ENCODE peak calls at places on chromosomes 4 and X, in four cellular contexts. J, W, V and O are unnamed samples.

GRCh38 chr4:113057891-113058290 is 8.4 kb downstream of the ANK2 start:
- DNase-seq in J (peak; percentile 79), W (no peak), V (peak; percentile 16), O (peak; percentile 51)

GRCh38 chr4:108036252-108036651 is 46.6 kb downstream of the HADH start:
- DNase-seq in J (no peak), W (no peak), V (no peak), O (no peak)

GRCh38 chr4:16264798-16265197 is 38.5 kb upstream of the TAPT1 start:
- DNase-seq in J (peak; percentile 62), W (no peak), V (peak; percentile 55), O (peak; percentile 51)

GRCh38 chr4:187019896-187020295 is 296.2 kb upstream of the FAT1 start:
- DNase-seq in J (peak; percentile 24), W (no peak), V (no peak), O (no peak)

GRCh38 chr4:5203309-5203708 is 152.0 kb downstream of the STK32B start:
- DNase-seq in J (no peak), W (no peak), V (peak; percentile 45), O (no peak)

GRCh38 chr4:54225671-54226398 is 3.3 kb upstream of the PDGFRA start:
- DNase-seq in J (peak; percentile 16), W (no peak), V (peak; percentile 29), O (no peak)

GRCh38 chrX:47540754-47541538 is 20.1 kb upstream of the ARAF start:
- DNase-seq in J (peak; percentile 91), W (peak; percentile 71), V (peak; percentile 88), O (peak; percentile 84)

GRCh38 chr4:54281060-54281781 is 52.1 kb downstream of the PDGFRA start:
- DNase-seq in J (peak; percentile 89), W (no peak), V (peak; percentile 99), O (peak; percentile 91)

GRCh38 chrX:23548164-23548563 is 119.1 kb upstream of the PRDX4 start:
- DNase-seq in J (peak; percentile 49), W (no peak), V (no peak), O (peak; percentile 52)

GRCh38 chr4:150209140-150209829 is 131.0 kb downstream of the DCLK2 start:
- DNase-seq in J (peak; percentile 72), W (no peak), V (peak; percentile 64), O (peak; percentile 73)

GRCh38 chr4:139208404-139208945 is 31.5 kb upstream of the ELF2 start:
- DNase-seq in J (peak; percentile 61), W (no peak), V (peak; percentile 98), O (peak; percentile 93)

GRCh38 chr4:169268951-169269781 is 1.6 kb downstream of the SH3RF1 start:
- DNase-seq in J (peak; percentile 79), W (peak; percentile 27), V (peak; percentile 87), O (peak; percentile 60)

GRCh38 chr4:45550766-45551366 is 573.0 kb downstream of the GABRG1 start:
- DNase-seq in J (no peak), W (no peak), V (no peak), O (peak; percentile 32)

GRCh38 chrX:136525738-136526606 is 6.0 kb upstream of the VGLL1 start:
- DNase-seq in J (peak; percentile 84), W (peak; percentile 45), V (peak; percentile 82), O (peak; percentile 87)

GRCh38 chr4:181372014-181372413 is 871.2 kb upstream of the TENM3 start:
- DNase-seq in J (no peak), W (no peak), V (no peak), O (no peak)

GRCh38 chr4:129583868-129584267 is 487.9 kb downstream of the C4orf33 start:
- DNase-seq in J (peak; percentile 7), W (no peak), V (peak; percentile 0), O (peak; percentile 58)

GRCh38 chrX:39855748-39856129 is 242.0 kb downstream of the BCOR start:
- DNase-seq in J (no peak), W (no peak), V (no peak), O (peak; percentile 55)

GRCh38 chr4:38313999-38314561 is 349.9 kb upstream of the KLF3 start:
- DNase-seq in J (peak; percentile 60), W (no peak), V (peak; percentile 39), O (peak; percentile 89)

GRCh38 chrX:115650916-115651315 is 89.9 kb downstream of the PLS3 start:
- DNase-seq in J (peak; percentile 53), W (peak; percentile 60), V (peak; percentile 43), O (peak; percentile 67)

GRCh38 chrX:154517101-154517781 is 1.2 kb upstream of the FAM3A start:
- DNase-seq in J (no peak), W (no peak), V (no peak), O (no peak)

GRCh38 chr4:26701095-26701494 is 117.2 kb downstream of the TBC1D19 start:
- DNase-seq in J (no peak), W (no peak), V (no peak), O (no peak)

GRCh38 chrX:63932006-63932405 is 147.0 kb upstream of the ARHGEF9 start:
- DNase-seq in J (no peak), W (no peak), V (no peak), O (no peak)

GRCh38 chr4:176123710-176124407 is 58.2 kb downstream of the WDR17 start:
- DNase-seq in J (peak; percentile 14), W (peak; percentile 36), V (peak; percentile 6), O (peak; percentile 45)

GRCh38 chr4:56026596-56026995 is 77.9 kb downstream of the CEP135 start:
- DNase-seq in J (peak; percentile 29), W (no peak), V (no peak), O (peak; percentile 28)

GRCh38 chr4:37243722-37244582 is 591 bp upstream of the NWD2 start:
- DNase-seq in J (peak; percentile 4), W (no peak), V (no peak), O (no peak)

GRCh38 chrX:155279873-155280272 is 15.6 kb upstream of the RAB39B start:
- DNase-seq in J (no peak), W (no peak), V (no peak), O (no peak)

GRCh38 chrX:150268839-150269238 is 94.3 kb upstream of the MAMLD1 start:
- DNase-seq in J (no peak), W (no peak), V (no peak), O (no peak)

GRCh38 chr4:19239565-19239964 is 1012.1 kb upstream of the SLIT2 start:
- DNase-seq in J (peak; percentile 70), W (no peak), V (no peak), O (peak; percentile 13)

GRCh38 chr4:84545093-84545492 is 37.8 kb upstream of the CDS1 start:
- DNase-seq in J (no peak), W (no peak), V (no peak), O (no peak)

GRCh38 chr4:86092684-86093083 is 267.2 kb downstream of the MAPK10 start:
- DNase-seq in J (peak; percentile 78), W (no peak), V (peak; percentile 81), O (peak; percentile 86)

GRCh38 chr4:111630705-111631104 is 514.5 kb upstream of the FAM241A start:
- DNase-seq in J (peak; percentile 48), W (no peak), V (peak; percentile 52), O (peak; percentile 40)

DNA sequence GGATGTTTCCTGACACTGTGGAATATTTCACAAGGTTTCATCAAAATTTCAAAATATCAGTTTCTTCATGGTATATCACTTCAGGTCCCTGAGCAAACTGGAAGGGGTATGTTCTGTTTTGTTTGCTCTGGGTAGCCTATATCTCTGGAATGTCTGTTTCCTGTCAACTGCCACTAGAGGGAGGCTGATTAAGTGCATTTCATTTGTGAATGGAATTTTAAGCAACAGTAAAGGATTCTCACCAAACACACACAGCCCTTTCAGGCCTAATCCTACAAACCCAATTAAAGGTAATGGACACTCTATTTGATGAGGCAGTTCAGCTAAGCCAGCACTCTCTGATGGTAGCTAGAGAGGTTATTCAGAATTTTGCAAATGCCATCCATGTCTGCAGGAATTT is 307.1 kb downstream of the TEX13A start:
- DNase-seq in J (peak; percentile 4), W (no peak), V (no peak), O (peak; percentile 33)
- TF ChIP-seq CTCF in J (peak; percentile 44), W (peak; percentile 13), V (no peak), O (peak; percentile 51)

GRCh38 chr4:70187216-70187615 is 8.3 kb upstream of the ODAM start:
- DNase-seq in J (no peak), W (no peak), V (no peak), O (no peak)

GRCh38 chr4:70178075-70178660 is 17.4 kb upstream of the ODAM start:
- DNase-seq in J (no peak), W (no peak), V (no peak), O (no peak)

GRCh38 chr4:70182517-70183167 is 12.9 kb upstream of the ODAM start:
- DNase-seq in J (no peak), W (no peak), V (no peak), O (no peak)

GRCh38 chr4:70183940-70184246 is 11.6 kb upstream of the ODAM start:
- DNase-seq in J (no peak), W (no peak), V (no peak), O (no peak)

GRCh38 chr4:70183168-70183939 is 12.2 kb upstream of the ODAM start:
- DNase-seq in J (peak; percentile 32), W (no peak), V (peak; percentile 31), O (peak; percentile 62)
- TF ChIP-seq CTCF in J (peak; percentile 71), W (peak; percentile 26), V (peak; percentile 60), O (peak; percentile 54)

GRCh38 chrX:13092455-13092941 is 48.1 kb upstream of the FAM9C start:
- DNase-seq in J (no peak), W (no peak), V (no peak), O (no peak)
- TF ChIP-seq CTCF in J (no peak), W (no peak), V (no peak), O (no peak)

GRCh38 chr4:162706677-162707076 is 460.0 kb downstream of the NAF1 start:
- DNase-seq in J (no peak), W (no peak), V (no peak), O (no peak)
- TF ChIP-seq CTCF in J (no peak), W (no peak), V (no peak), O (no peak)

GRCh38 chrX:43940811-43941210 is 32.4 kb downstream of the NDP start:
- DNase-seq in J (peak; percentile 54), W (no peak), V (peak; percentile 25), O (peak; percentile 69)

GRCh38 chrX:43939187-43939926 is 33.8 kb downstream of the NDP start:
- DNase-seq in J (peak; percentile 10), W (no peak), V (no peak), O (peak; percentile 16)
- TF ChIP-seq CTCF in J (no peak), W (no peak), V (no peak), O (peak; percentile 14)

GRCh38 chrX:1784773-1785172 is 169.9 kb downstream of the ASMT start:
- DNase-seq in J (no peak), W (no peak), V (no peak), O (no peak)
- TF ChIP-seq CTCF in J (no peak), W (no peak), V (no peak), O (no peak)

GRCh38 chr4:185437809-185438208 is 12.0 kb upstream of the UFSP2 start:
- DNase-seq in J (no peak), W (no peak), V (no peak), O (no peak)
- TF ChIP-seq CTCF in J (no peak), W (no peak), V (no peak), O (no peak)

GRCh38 chr4:32462944-32463343 is 1742.8 kb downstream of the PCDH7 start:
- DNase-seq in J (peak; percentile 5), W (no peak), V (peak; percentile 4), O (peak; percentile 18)
- TF ChIP-seq CTCF in J (peak; percentile 42), W (no peak), V (peak; percentile 54), O (no peak)

GRCh38 chr4:133151681-133152329 is 2.7 kb downstream of the PCDH10 start:
- DNase-seq in J (peak; percentile 46), W (peak; percentile 58), V (no peak), O (no peak)
- TF ChIP-seq CTCF in J (peak; percentile 37), W (peak; percentile 34), V (no peak), O (no peak)